ENCODE peak calls at places on chromosomes 16 and 17, in five cellular contexts. H, G, V, S and P are unnamed samples.
A peak's percentile ranks its signal among the peaks of the same experiment; 100 is the strongest.

GRCh38 chr17:12395733-12396354 is 269.8 kb upstream of the MYOCD start:
- DNase-seq in H (no peak), G (peak; percentile 38), V (no peak), S (no peak), P (peak; percentile 41)

GRCh38 chr17:50681260-50682200 is 26.2 kb downstream of the ANKRD40 start:
- DNase-seq in H (peak; percentile 50), G (peak; percentile 89), V (peak; percentile 83), S (peak; percentile 83), P (peak; percentile 76)

GRCh38 chr17:59842901-59843652 is 49.7 kb downstream of the TUBD1 start:
- DNase-seq in H (no peak), G (peak; percentile 98), V (peak; percentile 98), S (peak; percentile 95), P (peak; percentile 98)

GRCh38 chr16:58366247-58367031 is 25.8 kb upstream of the GINS3 start:
- DNase-seq in H (no peak), G (peak; percentile 18), V (peak; percentile 1), S (peak; percentile 70), P (peak; percentile 78)

GRCh38 chr17:76827736-76828135 is 40.5 kb upstream of the MGAT5B start:
- DNase-seq in H (no peak), G (no peak), V (no peak), S (no peak), P (peak; percentile 65)

GRCh38 chr17:21452377-21453143 is 76.4 kb downstream of the KCNJ12 start:
- DNase-seq in H (peak; percentile 72), G (peak; percentile 75), V (peak; percentile 71), S (peak; percentile 51), P (peak; percentile 71)

GRCh38 chr16:20285993-20286499 is 41.3 kb downstream of the GP2 start:
- DNase-seq in H (no peak), G (no peak), V (no peak), S (no peak), P (no peak)

GRCh38 chr16:22052985-22053384 is 39.4 kb upstream of the VWA3A start:
- DNase-seq in H (no peak), G (no peak), V (no peak), S (no peak), P (peak; percentile 22)

GRCh38 chr17:28925912-28926365 is 23.1 kb upstream of the DHRS13 start:
- DNase-seq in H (no peak), G (peak; percentile 84), V (peak; percentile 89), S (peak; percentile 88), P (peak; percentile 96)

GRCh38 chr16:24071990-24072389 is 184.1 kb upstream of the CACNG3 start:
- DNase-seq in H (no peak), G (no peak), V (no peak), S (no peak), P (no peak)

GRCh38 chr16:4262303-4262835 is 10.5 kb downstream of the TFAP4 start:
- DNase-seq in H (no peak), G (no peak), V (no peak), S (no peak), P (no peak)

GRCh38 chr17:59785091-59785799 is 77.8 kb downstream of the VMP1 start:
- DNase-seq in H (no peak), G (peak; percentile 42), V (peak; percentile 56), S (peak; percentile 34), P (peak; percentile 66)

GRCh38 chr17:52154466-52154865 is 4.0 kb downstream of the CA10 start:
- DNase-seq in H (no peak), G (no peak), V (no peak), S (no peak), P (no peak)

GRCh38 chr16:82133798-82134197 is 36.2 kb downstream of the MPHOSPH6 start:
- DNase-seq in H (no peak), G (no peak), V (no peak), S (no peak), P (no peak)

GRCh38 chr16:2078691-2079090 is 30.9 kb downstream of the TSC2 start:
- DNase-seq in H (no peak), G (no peak), V (no peak), S (no peak), P (no peak)

GRCh38 chr17:77615672-77616242 is 342.7 kb upstream of the TNRC6C start:
- DNase-seq in H (no peak), G (peak; percentile 40), V (peak; percentile 22), S (no peak), P (no peak)

GRCh38 chr16:87945351-87946042 is 5.7 kb upstream of the BANP start:
- DNase-seq in H (peak; percentile 81), G (peak; percentile 60), V (peak; percentile 40), S (peak; percentile 75), P (peak; percentile 61)